ENCODE peak calls at places on chromosomes 11 and 22, in four cellular contexts. One of them, this sample, is unnamed.
A peak's percentile ranks its signal among the peaks of the same experiment; 100 is the strongest.

GRCh38 chr11:105236631-105237030 is 97.1 kb upstream of the CARD18 start:
- DNase-seq in spleen: no peak
- DNase-seq in cardiac muscle cell: peak; percentile 68
- DNase-seq in A549: no peak
- DNase-seq in this sample: no peak

GRCh38 chr11:12995211-12995610 is 13.9 kb upstream of the RASSF10 start:
- DNase-seq in spleen: no peak
- DNase-seq in cardiac muscle cell: peak; percentile 96
- DNase-seq in A549: no peak
- DNase-seq in this sample: no peak

GRCh38 chr11:67452141-67452952 is at the start of gene GPR152:
- DNase-seq in spleen: peak; percentile 85
- DNase-seq in cardiac muscle cell: no peak
- DNase-seq in A549: no peak
- DNase-seq in this sample: no peak

GRCh38 chr11:69403556-69404215 is 77.8 kb upstream of the LINC01488 start:
- DNase-seq in spleen: no peak
- DNase-seq in cardiac muscle cell: no peak
- DNase-seq in A549: peak; percentile 25
- DNase-seq in this sample: no peak

GRCh38 chr11:68064876-68065275 is 26.1 kb downstream of the TCIRG1 start:
- DNase-seq in spleen: no peak
- DNase-seq in cardiac muscle cell: no peak
- DNase-seq in A549: no peak
- DNase-seq in this sample: peak; percentile 4

GRCh38 chr11:94295534-94295933 is 8.8 kb upstream of the IZUMO1R start:
- DNase-seq in spleen: no peak
- DNase-seq in cardiac muscle cell: no peak
- DNase-seq in A549: no peak
- DNase-seq in this sample: no peak

GRCh38 chr11:47412152-47412746 is 3.9 kb downstream of the SLC39A13 start:
- DNase-seq in spleen: peak; percentile 93
- DNase-seq in cardiac muscle cell: peak; percentile 48
- DNase-seq in A549: peak; percentile 75
- DNase-seq in this sample: peak; percentile 61

GRCh38 chr11:38274031-38274430 is 1676.0 kb upstream of the RAG2 start:
- DNase-seq in spleen: no peak
- DNase-seq in cardiac muscle cell: no peak
- DNase-seq in A549: no peak
- DNase-seq in this sample: no peak

GRCh38 chr11:5129457-5129877 is 8.7 kb downstream of the OR52A5 start:
- DNase-seq in spleen: no peak
- DNase-seq in cardiac muscle cell: no peak
- DNase-seq in A549: no peak
- DNase-seq in this sample: no peak

GRCh38 chr11:124329787-124330478 is 9.9 kb upstream of the OR8D2 start:
- DNase-seq in spleen: no peak
- DNase-seq in cardiac muscle cell: no peak
- DNase-seq in A549: no peak
- DNase-seq in this sample: no peak

GRCh38 chr11:18253778-18254338 is 5.4 kb upstream of the SAA2 start:
- DNase-seq in spleen: no peak
- DNase-seq in cardiac muscle cell: no peak
- DNase-seq in A549: no peak
- DNase-seq in this sample: no peak

GRCh38 chr22:44246615-44247326 is 66.0 kb downstream of the SHISAL1 start:
- DNase-seq in spleen: no peak
- DNase-seq in cardiac muscle cell: no peak
- DNase-seq in A549: no peak
- DNase-seq in this sample: no peak

GRCh38 chr11:132405728-132406127 is 1035.3 kb downstream of the NTM start:
- DNase-seq in spleen: no peak
- DNase-seq in cardiac muscle cell: no peak
- DNase-seq in A549: no peak
- DNase-seq in this sample: no peak

GRCh38 chr11:99822846-99823565 is 802.3 kb downstream of the CNTN5 start:
- DNase-seq in spleen: no peak
- DNase-seq in cardiac muscle cell: no peak
- DNase-seq in A549: no peak
- DNase-seq in this sample: no peak

GRCh38 chr22:44398791-44399190 is 86.0 kb upstream of the SHISAL1 start:
- DNase-seq in spleen: peak; percentile 51
- DNase-seq in cardiac muscle cell: no peak
- DNase-seq in A549: no peak
- DNase-seq in this sample: no peak

GRCh38 chr22:36328635-36329216 is 59.0 kb downstream of the MYH9 start:
- DNase-seq in spleen: peak; percentile 85
- DNase-seq in cardiac muscle cell: peak; percentile 82
- DNase-seq in A549: peak; percentile 14
- DNase-seq in this sample: no peak

GRCh38 chr22:48837341-48837935 is 990.2 kb downstream of the BRD1 start:
- DNase-seq in spleen: peak; percentile 59
- DNase-seq in cardiac muscle cell: no peak
- DNase-seq in A549: peak; percentile 6
- DNase-seq in this sample: no peak

GRCh38 chr22:35355744-35356420 is 25.0 kb upstream of the HMOX1 start:
- DNase-seq in spleen: no peak
- DNase-seq in cardiac muscle cell: no peak
- DNase-seq in A549: no peak
- DNase-seq in this sample: no peak

GRCh38 chr11:44797051-44797450 is 70.3 kb downstream of the TSPAN18 start:
- DNase-seq in spleen: no peak
- DNase-seq in cardiac muscle cell: no peak
- DNase-seq in A549: no peak
- DNase-seq in this sample: no peak

GRCh38 chr22:44191036-44191454 is 10.3 kb downstream of the PARVG start:
- DNase-seq in spleen: no peak
- DNase-seq in cardiac muscle cell: no peak
- DNase-seq in A549: no peak
- DNase-seq in this sample: no peak

GRCh38 chr11:66531841-66532240 is 14.0 kb downstream of the ZDHHC24 start:
- DNase-seq in spleen: no peak
- DNase-seq in cardiac muscle cell: no peak
- DNase-seq in A549: no peak
- DNase-seq in this sample: no peak

GRCh38 chr11:78054971-78055370 is 8.7 kb upstream of the THRSP start:
- DNase-seq in spleen: no peak
- DNase-seq in cardiac muscle cell: no peak
- DNase-seq in A549: no peak
- DNase-seq in this sample: no peak

GRCh38 chr11:129302386-129303101 is 73.1 kb upstream of the BARX2 start:
- DNase-seq in spleen: no peak
- DNase-seq in cardiac muscle cell: no peak
- DNase-seq in A549: no peak
- DNase-seq in this sample: no peak

GRCh38 chr11:8621147-8621546 is 27.1 kb upstream of the STK33 start:
- DNase-seq in spleen: no peak
- DNase-seq in cardiac muscle cell: no peak
- DNase-seq in A549: no peak
- DNase-seq in this sample: no peak

GRCh38 chr11:33256031-33256807 is 962 bp upstream of the HIPK3 start:
- DNase-seq in spleen: no peak
- DNase-seq in cardiac muscle cell: no peak
- DNase-seq in A549: peak; percentile 8
- DNase-seq in this sample: no peak

GRCh38 chr22:27509132-27509920 is 292.2 kb downstream of the MN1 start:
- DNase-seq in spleen: no peak
- DNase-seq in cardiac muscle cell: no peak
- DNase-seq in A549: no peak
- DNase-seq in this sample: no peak

GRCh38 chr11:63536669-63537292 is at the start of gene PLAAT4:
- DNase-seq in spleen: no peak
- DNase-seq in cardiac muscle cell: peak; percentile 81
- DNase-seq in A549: no peak
- DNase-seq in this sample: no peak

GRCh38 chr11:117919326-117920275 is 9.6 kb downstream of the TMPRSS13 start:
- DNase-seq in spleen: peak; percentile 64
- DNase-seq in cardiac muscle cell: peak; percentile 7
- DNase-seq in A549: no peak
- DNase-seq in this sample: no peak

GRCh38 chr11:1566381-1567051 is 5.6 kb downstream of the DUSP8 start:
- DNase-seq in spleen: peak; percentile 74
- DNase-seq in cardiac muscle cell: no peak
- DNase-seq in A549: no peak
- DNase-seq in this sample: no peak

GRCh38 chr11:93236741-93237675 is 39.2 kb upstream of the SLC36A4 start:
- DNase-seq in spleen: no peak
- DNase-seq in cardiac muscle cell: peak; percentile 58
- DNase-seq in A549: peak; percentile 7
- DNase-seq in this sample: peak; percentile 73

GRCh38 chr11:16778286-16778685 is 39.8 kb downstream of the C11orf58 start:
- DNase-seq in spleen: peak; percentile 27
- DNase-seq in cardiac muscle cell: no peak
- DNase-seq in A549: no peak
- DNase-seq in this sample: no peak

GRCh38 chr11:47800759-47801158 is 33.6 kb upstream of the FNBP4 start:
- DNase-seq in spleen: no peak
- DNase-seq in cardiac muscle cell: no peak
- DNase-seq in A549: no peak
- DNase-seq in this sample: no peak

GRCh38 chr22:23225337-23225723 is 45.0 kb downstream of the BCR start:
- DNase-seq in spleen: peak; percentile 61
- DNase-seq in cardiac muscle cell: no peak
- DNase-seq in A549: no peak
- DNase-seq in this sample: no peak
- H3K4me3 ChIP-seq in spleen: no peak overlapping the region
- H3K4me3 ChIP-seq in cardiac muscle cell: no peak overlapping the region
- H3K4me3 ChIP-seq in A549: no peak overlapping the region
- H3K4me3 ChIP-seq in this sample: no peak overlapping the region

DNA sequence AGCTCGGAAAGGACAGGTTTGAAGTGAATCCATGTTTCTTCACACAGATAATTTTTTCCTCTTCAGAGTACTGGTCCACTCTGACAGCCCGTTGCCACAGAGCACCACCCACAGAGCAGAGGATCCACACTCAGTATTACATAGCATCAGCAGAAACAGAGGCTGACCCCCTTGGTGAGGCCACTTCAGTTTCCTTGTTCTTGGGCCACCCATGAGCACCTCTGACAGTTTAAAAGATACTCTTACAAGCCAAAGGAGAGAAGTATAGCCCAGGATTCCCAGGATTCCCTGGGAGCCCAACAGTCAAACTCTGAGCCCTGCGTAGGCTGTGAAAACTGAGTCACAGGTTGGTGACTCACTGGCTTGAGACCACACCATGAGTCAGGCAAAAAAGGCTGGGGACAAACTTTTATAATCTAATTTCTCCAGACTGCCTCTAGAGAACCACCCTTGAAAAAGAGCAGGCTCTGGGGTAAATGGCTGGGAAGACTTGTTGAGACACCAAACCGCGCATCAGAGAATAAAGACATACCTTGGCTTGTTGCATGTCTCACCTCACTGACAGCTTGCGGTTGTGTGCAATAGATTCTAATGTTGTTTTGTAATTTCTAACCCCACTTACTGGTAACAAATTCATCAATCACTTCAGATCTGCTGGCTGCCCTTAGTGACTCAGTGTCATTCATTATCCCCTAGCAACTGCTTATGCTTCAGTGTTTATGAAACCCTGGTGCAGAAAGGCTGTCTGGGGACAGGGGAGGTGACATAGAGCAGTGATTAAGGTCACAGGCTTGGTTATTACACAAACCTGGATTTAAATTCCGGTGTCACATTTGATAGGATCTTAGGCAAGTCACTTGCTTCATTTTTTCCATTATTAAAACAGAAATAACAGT is 56.9 kb upstream of the PRSS23 start:
- DNase-seq in spleen: no peak
- DNase-seq in cardiac muscle cell: peak; percentile 93
- DNase-seq in A549: peak; percentile 78
- DNase-seq in this sample: no peak
- H3K4me1 ChIP-seq in spleen: no peaks in the 10 kb centered on the region
- H3K4me1 ChIP-seq in cardiac muscle cell: peaks cover 12% of the 10 kb centered on the region
- H3K4me1 ChIP-seq in A549: peaks cover 74% of the 10 kb centered on the region
- H3K4me1 ChIP-seq in this sample: peaks cover 78% of the 10 kb centered on the region

GRCh38 chr11:3132271-3132781 is 32.8 kb downstream of the OSBPL5 start:
- DNase-seq in spleen: peak; percentile 38
- DNase-seq in cardiac muscle cell: no peak
- DNase-seq in A549: no peak
- DNase-seq in this sample: no peak

GRCh38 chr11:3130269-3131071 is 34.6 kb downstream of the OSBPL5 start:
- DNase-seq in spleen: peak; percentile 54
- DNase-seq in cardiac muscle cell: no peak
- DNase-seq in A549: no peak
- DNase-seq in this sample: no peak

GRCh38 chr11:3132831-3133455 is 32.2 kb downstream of the OSBPL5 start:
- DNase-seq in spleen: peak; percentile 52
- DNase-seq in cardiac muscle cell: no peak
- DNase-seq in A549: no peak
- DNase-seq in this sample: no peak

GRCh38 chr11:3129591-3130268 is 35.4 kb downstream of the OSBPL5 start:
- DNase-seq in spleen: peak; percentile 66
- DNase-seq in cardiac muscle cell: no peak
- DNase-seq in A549: no peak
- DNase-seq in this sample: no peak

DNA sequence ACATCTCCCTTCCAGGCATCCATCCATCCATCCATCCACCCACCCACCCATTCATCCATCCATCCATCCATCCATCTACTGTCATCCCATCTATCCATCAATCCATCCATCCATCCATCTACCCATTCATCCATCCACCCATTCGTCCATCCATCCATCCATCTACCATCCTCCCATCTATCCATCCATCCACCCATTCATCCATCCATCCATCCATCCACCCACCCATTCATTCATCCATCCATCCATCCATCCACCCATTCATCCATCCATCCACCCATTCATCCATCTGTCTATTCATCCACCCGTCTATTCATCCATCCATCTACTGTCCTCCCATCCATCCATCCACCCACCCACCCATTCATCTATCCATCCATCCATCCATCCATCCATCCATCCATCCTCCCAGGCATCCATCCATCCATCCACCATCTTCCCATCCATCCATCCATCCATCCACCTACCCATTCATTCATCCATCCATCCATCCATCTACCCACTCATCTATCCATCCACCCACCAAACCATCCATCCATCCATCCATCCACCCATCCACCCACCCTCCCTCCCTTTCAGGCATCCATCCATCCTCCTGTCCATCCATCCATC is 33.7 kb downstream of the OSBPL5 start:
- DNase-seq in spleen: no peak
- DNase-seq in cardiac muscle cell: no peak
- DNase-seq in A549: no peak
- DNase-seq in this sample: no peak
- H3K4me3 ChIP-seq in spleen: no peak overlapping the region
- H3K4me3 ChIP-seq in cardiac muscle cell: no peak overlapping the region
- H3K4me3 ChIP-seq in A549: no peak overlapping the region
- H3K4me3 ChIP-seq in this sample: no peak overlapping the region

GRCh38 chr11:70405679-70406395 is 7.5 kb downstream of the CTTN start:
- DNase-seq in spleen: no peak
- DNase-seq in cardiac muscle cell: no peak
- DNase-seq in A549: no peak
- DNase-seq in this sample: no peak

GRCh38 chr11:70407121-70407520 is 8.8 kb downstream of the CTTN start:
- DNase-seq in spleen: no peak
- DNase-seq in cardiac muscle cell: no peak
- DNase-seq in A549: no peak
- DNase-seq in this sample: no peak

GRCh38 chr11:70402685-70403084 is 4.4 kb downstream of the CTTN start:
- DNase-seq in spleen: no peak
- DNase-seq in cardiac muscle cell: no peak
- DNase-seq in A549: no peak
- DNase-seq in this sample: no peak

GRCh38 chr11:70407814-70408213 is 9.5 kb downstream of the CTTN start:
- DNase-seq in spleen: no peak
- DNase-seq in cardiac muscle cell: no peak
- DNase-seq in A549: no peak
- DNase-seq in this sample: no peak

GRCh38 chr11:70404244-70404643 is 5.9 kb downstream of the CTTN start:
- DNase-seq in spleen: no peak
- DNase-seq in cardiac muscle cell: no peak
- DNase-seq in A549: no peak
- DNase-seq in this sample: no peak
- H3K4me1 ChIP-seq in spleen: peaks cover 25% of the 10 kb centered on the region
- H3K4me1 ChIP-seq in cardiac muscle cell: peaks cover 8% of the 10 kb centered on the region
- H3K4me1 ChIP-seq in A549: peaks cover 34% of the 10 kb centered on the region
- H3K4me1 ChIP-seq in this sample: peaks cover 21% of the 10 kb centered on the region

This sample was measured in Caco-2.